ENCODE peak calls at places on chromosomes 13 and 19, in ten cellular contexts. C is hippocampal formation; R is tibial nerve; Y is fibroblast of lung; V is RPMI8226; N is amniotic epithelial cell; F is stimulated activated CD8-positive, alpha-beta memory T cell treated with anti-CD3 and anti-CD28 coated beads, Interleukin-2, amount 100 ng/mL, for 48 hours; J is lower lobe of right lung; Q is H9; D is nephron progenitor cell. K is an unnamed sample.
A peak's percentile ranks its signal among the peaks of the same experiment; 100 is the strongest.

GRCh38 chr13:23610187-23610576 is 40.0 kb downstream of the TNFRSF19 start:
- DNase-seq in D (no peak), F (no peak), Y (peak; percentile 51), Q (no peak), C (no peak), R (no peak), N (no peak), J (no peak), V (no peak), K (no peak)

GRCh38 chr13:114339779-114340534 is 25.7 kb downstream of the CHAMP1 start:
- DNase-seq in Y (peak; percentile 52), R (no peak), D (no peak), Q (no peak), F (no peak), C (no peak), V (peak; percentile 68), N (peak; percentile 41), J (no peak), K (no peak)

GRCh38 chr13:102392810-102393209 is 9.0 kb downstream of the FGF14 start:
- DNase-seq in D (no peak), V (no peak), J (no peak), Y (no peak), R (no peak), C (no peak), Q (no peak), N (no peak), F (no peak), K (no peak)

GRCh38 chr19:14168993-14169392 is 32.6 kb upstream of the ASF1B start:
- DNase-seq in V (no peak), N (no peak), D (no peak), J (no peak), C (no peak), R (no peak), Q (no peak), F (no peak), Y (no peak), K (no peak)

GRCh38 chr13:91280806-91281205 is 66.7 kb upstream of the MIR17HG start:
- DNase-seq in R (no peak), C (no peak), F (no peak), J (no peak), Q (no peak), V (no peak), Y (no peak), N (no peak), D (no peak), K (no peak)

GRCh38 chr13:61110804-61111203 is 304.8 kb downstream of the PCDH20 start:
- DNase-seq in J (no peak), F (no peak), N (no peak), Y (no peak), R (no peak), D (no peak), Q (no peak), C (no peak), V (no peak), K (no peak)

GRCh38 chr13:44306401-44307192 is 67.0 kb upstream of the SERP2 start:
- DNase-seq in N (peak; percentile 90), D (peak; percentile 18), C (no peak), Q (peak; percentile 60), V (no peak), J (no peak), F (no peak), Y (peak; percentile 98), R (peak; percentile 38), K (peak; percentile 52)

GRCh38 chr19:51089786-51090185 is 7.1 kb upstream of the KLK14 start:
- DNase-seq in Y (no peak), V (no peak), R (no peak), J (peak; percentile 73), N (no peak), Q (no peak), C (no peak), F (no peak), D (no peak), K (no peak)

GRCh38 chr19:8545743-8546142 is 31.5 kb downstream of the MYO1F start:
- DNase-seq in D (no peak), V (no peak), N (no peak), C (no peak), Y (no peak), Q (no peak), R (no peak), F (no peak), J (no peak), K (no peak)

GRCh38 chr13:20428666-20429644 is 96.7 kb downstream of the CRYL1 start:
- DNase-seq in D (no peak), C (no peak), Q (no peak), F (no peak), J (no peak), Y (no peak), R (no peak), N (no peak), V (no peak), K (no peak)

GRCh38 chr19:41531438-41532311 is 44.3 kb upstream of the CEACAM21 start:
- DNase-seq in Y (peak; percentile 56), Q (no peak), N (peak; percentile 11), V (peak; percentile 60), J (peak; percentile 84), D (no peak), R (peak; percentile 56), F (peak; percentile 56), C (no peak), K (no peak)

GRCh38 chr13:109355875-109356428 is 430.4 kb downstream of the IRS2 start:
- DNase-seq in R (no peak), N (no peak), C (no peak), F (no peak), V (no peak), J (no peak), Y (no peak), D (no peak), Q (no peak), K (no peak)

GRCh38 chr13:70568571-70568970 is 460.3 kb upstream of the KLHL1 start:
- DNase-seq in J (no peak), R (no peak), C (no peak), V (peak; percentile 29), Q (no peak), Y (peak; percentile 66), N (peak; percentile 21), F (no peak), D (peak; percentile 15), K (peak; percentile 53)

GRCh38 chr13:26589754-26590153 is 32.3 kb downstream of the WASF3 start:
- DNase-seq in J (no peak), R (no peak), D (no peak), Q (no peak), F (no peak), N (no peak), Y (no peak), V (no peak), C (no peak), K (no peak)

GRCh38 chr13:92175330-92175729 is 776.9 kb downstream of the GPC5 start:
- DNase-seq in J (no peak), Q (peak; percentile 34), V (peak; percentile 46), R (no peak), D (peak; percentile 16), N (peak; percentile 92), F (no peak), C (no peak), Y (peak; percentile 88), K (peak; percentile 65)

GRCh38 chr19:13060233-13060963 is 42.3 kb downstream of the LYL1 start:
- DNase-seq in V (no peak), F (no peak), J (peak; percentile 54), Y (peak; percentile 24), Q (no peak), R (no peak), C (no peak), N (peak; percentile 16), D (no peak), K (peak; percentile 63)

GRCh38 chr13:112627161-112627560 is 39.2 kb upstream of the TUBGCP3 start:
- DNase-seq in D (no peak), C (no peak), N (no peak), R (no peak), J (no peak), F (no peak), V (no peak), Y (no peak), Q (no peak), K (no peak)

GRCh38 chr13:30898721-30899188 is 7.3 kb upstream of the MEDAG start:
- DNase-seq in V (no peak), Y (peak; percentile 97), N (peak; percentile 84), Q (no peak), R (peak; percentile 31), F (no peak), C (no peak), J (no peak), D (no peak), K (no peak)

GRCh38 chr19:38216785-38217746 is 7.0 kb downstream of the DPF1 start:
- DNase-seq in V (no peak), Y (no peak), N (no peak), D (peak; percentile 40), C (no peak), R (no peak), F (no peak), J (no peak), Q (no peak), K (no peak)

GRCh38 chr13:114142640-114143490 is 10.4 kb upstream of the RASA3 start:
- DNase-seq in N (peak; percentile 44), D (no peak), V (peak; percentile 70), C (no peak), F (no peak), Y (peak; percentile 63), J (peak; percentile 70), R (no peak), Q (no peak), K (no peak)

GRCh38 chr13:32168136-32168535 is 136.6 kb downstream of the FRY start:
- DNase-seq in J (no peak), Y (no peak), C (no peak), V (no peak), N (no peak), D (no peak), R (no peak), F (no peak), Q (no peak), K (no peak)